ENCODE peak calls at places on chromosomes 1 and 21, in four cellular contexts. J is EL; S is stimulated activated naive CD8-positive, alpha-beta T cell treated with anti-CD3 and anti-CD28 coated beads, Interleukin-15, Interleukin-2, amounts not matched to agents 100 U/mL and 50 U/mL, for 24 hours; C is AG10803. U is an unnamed sample.

GRCh38 chr1:54327386-54328116 is 78.6 kb downstream of the SSBP3 start:
- DNase-seq in J (peak; percentile 19), S (no peak), C (peak; percentile 48), U (no peak)

GRCh38 chr1:43994794-43995790 is 3.7 kb downstream of the CCDC24 start:
- DNase-seq in J (peak; percentile 47), S (peak; percentile 27), C (peak; percentile 22), U (peak; percentile 31)

GRCh38 chr1:62117416-62117815 is 77.2 kb upstream of the L1TD1 start:
- DNase-seq in J (no peak), S (no peak), C (peak; percentile 56), U (no peak)

GRCh38 chr1:175072131-175072941 is 4.7 kb downstream of the TNN start:
- DNase-seq in J (peak; percentile 59), S (peak; percentile 27), C (peak; percentile 86), U (peak; percentile 62)

GRCh38 chr1:118333601-118334241 is 148.7 kb upstream of the SPAG17 start:
- DNase-seq in J (peak; percentile 52), S (no peak), C (peak; percentile 64), U (no peak)

GRCh38 chr1:201758508-201759050 is 70.4 kb upstream of the IPO9 start:
- DNase-seq in J (no peak), S (no peak), C (no peak), U (no peak)

GRCh38 chr1:6491480-6491962 is at the start of gene PLEKHG5:
- DNase-seq in J (peak; percentile 88), S (peak; percentile 36), C (peak; percentile 45), U (peak; percentile 48)

GRCh38 chr21:32367158-32367557 is 25.7 kb downstream of the URB1 start:
- DNase-seq in J (no peak), S (no peak), C (peak; percentile 43), U (no peak)

GRCh38 chr21:43923391-43923790 is 58.4 kb downstream of the AGPAT3 start:
- DNase-seq in J (peak; percentile 10), S (no peak), C (peak; percentile 35), U (no peak)

GRCh38 chr1:54229281-54229891 is 29.4 kb downstream of the MRPL37 start:
- DNase-seq in J (peak; percentile 61), S (peak; percentile 65), C (peak; percentile 43), U (peak; percentile 62)

GRCh38 chr1:167905182-167905581 is 8.8 kb downstream of the ADCY10 start:
- DNase-seq in J (no peak), S (no peak), C (no peak), U (no peak)

GRCh38 chr1:200118779-200119505 is 91.4 kb downstream of the NR5A2 start:
- DNase-seq in J (no peak), S (no peak), C (no peak), U (no peak)

GRCh38 chr1:84755216-84755615 is 65.0 kb upstream of the SSX2IP start:
- DNase-seq in J (no peak), S (no peak), C (no peak), U (no peak)

GRCh38 chr1:240526321-240526720 is 85.6 kb downstream of the GREM2 start:
- DNase-seq in J (no peak), S (no peak), C (no peak), U (no peak)

GRCh38 chr21:35044770-35045538 is 4.1 kb downstream of the RUNX1 start:
- DNase-seq in J (no peak), S (no peak), C (no peak), U (peak; percentile 51)

GRCh38 chr1:42939216-42939615 is 19.5 kb downstream of the SLC2A1 start:
- DNase-seq in J (no peak), S (no peak), C (no peak), U (no peak)

GRCh38 chr1:15916417-15916816 is 59.5 kb downstream of the ZBTB17 start:
- DNase-seq in J (peak; percentile 56), S (no peak), C (peak; percentile 27), U (peak; percentile 37)

GRCh38 chr1:162720996-162721395 is 69.5 kb upstream of the HSD17B7 start:
- DNase-seq in J (peak; percentile 47), S (no peak), C (peak; percentile 44), U (no peak)

GRCh38 chr1:19370453-19371170 is 58.5 kb downstream of the SLC66A1 start:
- DNase-seq in J (no peak), S (no peak), C (no peak), U (no peak)

GRCh38 chr1:67711150-67711849 is 26.3 kb downstream of the GADD45A start:
- DNase-seq in J (no peak), S (no peak), C (no peak), U (no peak)

GRCh38 chr21:36551731-36552457 is 72.0 kb upstream of the CLDN14 start:
- DNase-seq in J (peak; percentile 73), S (no peak), C (peak; percentile 94), U (no peak)

GRCh38 chr1:32733573-32734321 is 31.2 kb upstream of the SYNC start:
- DNase-seq in J (no peak), S (no peak), C (peak; percentile 16), U (no peak)

GRCh38 chr1:109399326-109399957 is 1.7 kb upstream of the SORT1 start:
- DNase-seq in J (peak; percentile 68), S (no peak), C (peak; percentile 56), U (no peak)

GRCh38 chr1:24411963-24412362 is 1.6 kb downstream of the STPG1 start:
- DNase-seq in J (peak; percentile 67), S (no peak), C (no peak), U (no peak)

GRCh38 chr1:33060579-33061083 is 20.3 kb upstream of the AZIN2 start:
- DNase-seq in J (peak; percentile 95), S (no peak), C (peak; percentile 98), U (no peak)

GRCh38 chr1:200805719-200806118 is 67.0 kb downstream of the CAMSAP2 start:
- DNase-seq in J (no peak), S (no peak), C (no peak), U (no peak)

GRCh38 chr1:44696789-44697188 is 22.3 kb downstream of the ARMH1 start:
- DNase-seq in J (no peak), S (peak; percentile 38), C (no peak), U (peak; percentile 62)

GRCh38 chr1:156485984-156486383 is 14.6 kb downstream of the MEF2D start:
- DNase-seq in J (no peak), S (no peak), C (no peak), U (no peak)

GRCh38 chr1:58502519-58502918 is 44.0 kb downstream of the OMA1 start:
- DNase-seq in J (no peak), S (no peak), C (no peak), U (no peak)

GRCh38 chr1:43797926-43798325 is 90.6 kb downstream of the ST3GAL3 start:
- DNase-seq in J (no peak), S (no peak), C (no peak), U (no peak)

GRCh38 chr1:168381850-168382249 is 101.2 kb downstream of the TBX19 start:
- DNase-seq in J (no peak), S (no peak), C (no peak), U (no peak)